ENCODE peak calls at places on chromosomes 6 and 20, in nine cellular contexts. S is CD8-positive, alpha-beta T cell; H is heart right ventricle; Q is cardiac muscle cell; K is fibroblast of lung; R is mucosa of descending colon; T is K562; Z is mammary epithelial cell; G is left ventricle myocardium inferior. C is an unnamed sample. For H3K36me3 and H3K4me1, the result is how much of the 10 kb centered on the place peaks cover.

GRCh38 chr6:139841794-139842215 is 467.4 kb upstream of the CITED2 start:
- DNase-seq in S (no peak), H (no peak), Q (no peak), K (no peak), R (peak), T (no peak), Z (no peak), G (no peak), C (no peak)

GRCh38 chr20:9928955-9929354 is 90.1 kb upstream of the PAK5 start:
- DNase-seq in S (no peak), H (no peak), Q (no peak), K (no peak), R (no peak), T (no peak), Z (peak), G (no peak), C (no peak)

GRCh38 chr6:34359438-34360158 is 32.9 kb downstream of the NUDT3 start:
- DNase-seq in S (no peak), H (no peak), Q (peak), K (peak), R (no peak), T (no peak), Z (peak), G (no peak), C (no peak)

GRCh38 chr6:122696853-122697252 is 82.7 kb upstream of the FABP7 start:
- DNase-seq in S (no peak), H (no peak), Q (no peak), K (peak), R (no peak), T (no peak), Z (peak), G (no peak), C (no peak)

GRCh38 chr6:144630857-144631256 is 345.7 kb downstream of the UTRN start:
- DNase-seq in S (no peak), H (no peak), Q (no peak), K (no peak), R (no peak), T (no peak), Z (no peak), G (no peak), C (no peak)

GRCh38 chr6:501891-502601 is 110.5 kb downstream of the IRF4 start:
- DNase-seq in S (no peak), H (no peak), Q (no peak), K (no peak), R (peak), T (no peak), Z (no peak), G (no peak), C (no peak)

GRCh38 chr20:15654208-15654649 is 919.0 kb downstream of the KIF16B start:
- DNase-seq in S (no peak), H (peak), Q (peak), K (peak), R (peak), T (peak), Z (peak), G (no peak), C (no peak)

GRCh38 chr6:118464620-118465019 is 83.5 kb upstream of the PLN start:
- DNase-seq in S (no peak), H (no peak), Q (no peak), K (peak), R (no peak), T (no peak), Z (no peak), G (no peak), C (no peak)

GRCh38 chr6:21023210-21023609 is 489.0 kb downstream of the CDKAL1 start:
- DNase-seq in S (no peak), H (no peak), Q (no peak), K (no peak), R (no peak), T (no peak), Z (peak), G (no peak), C (no peak)

GRCh38 chr20:31835977-31836852 is 9.2 kb downstream of the FOXS1 start:
- DNase-seq in S (no peak), H (peak), Q (no peak), K (peak), R (peak), T (peak), Z (peak), G (peak), C (no peak)

GRCh38 chr6:75334266-75335040 is 49.9 kb upstream of the TMEM30A start:
- DNase-seq in S (no peak), H (peak), Q (peak), K (peak), R (no peak), T (no peak), Z (peak), G (no peak), C (no peak)

GRCh38 chr20:23626040-23626620 is 11.6 kb downstream of the CST3 start:
- DNase-seq in S (no peak), H (no peak), Q (no peak), K (no peak), R (peak), T (peak), Z (peak), G (no peak), C (no peak)

GRCh38 chr6:111481836-111482235 is 1.2 kb downstream of the REV3L start:
- DNase-seq in S (no peak), H (no peak), Q (peak), K (no peak), R (no peak), T (peak), Z (peak), G (no peak), C (no peak)

GRCh38 chr20:6053776-6054688 is at the start of gene LRRN4:
- DNase-seq in S (no peak), H (no peak), Q (peak), K (peak), R (no peak), T (no peak), Z (peak), G (no peak), C (no peak)

GRCh38 chr6:111406200-111406711 is 76.8 kb downstream of the REV3L start:
- DNase-seq in S (no peak), H (no peak), Q (no peak), K (no peak), R (no peak), T (no peak), Z (no peak), G (no peak), C (no peak)

GRCh38 chr6:40356242-40356910 is 230.8 kb downstream of the LRFN2 start:
- DNase-seq in S (no peak), H (no peak), Q (no peak), K (peak), R (no peak), T (no peak), Z (peak), G (no peak), C (no peak)

GRCh38 chr6:91304506-91304905 is 717.6 kb upstream of the MAP3K7 start:
- DNase-seq in S (no peak), H (no peak), Q (no peak), K (peak), R (no peak), T (no peak), Z (no peak), G (no peak), C (no peak)

GRCh38 chr6:3795836-3796395 is 44.4 kb upstream of the PXDC1 start:
- DNase-seq in S (no peak), H (no peak), Q (no peak), K (no peak), R (no peak), T (no peak), Z (no peak), G (no peak), C (no peak)

GRCh38 chr6:15510536-15511247 is 152.1 kb downstream of the DTNBP1 start:
- DNase-seq in S (no peak), H (no peak), Q (no peak), K (no peak), R (no peak), T (no peak), Z (no peak), G (no peak), C (no peak)
- H3K36me3 ChIP-seq in S (half or more), H (half or more), Q (under half), K (under half), R (under half), T (half or more), Z (under half), G (half or more), C (under half)

DNA sequence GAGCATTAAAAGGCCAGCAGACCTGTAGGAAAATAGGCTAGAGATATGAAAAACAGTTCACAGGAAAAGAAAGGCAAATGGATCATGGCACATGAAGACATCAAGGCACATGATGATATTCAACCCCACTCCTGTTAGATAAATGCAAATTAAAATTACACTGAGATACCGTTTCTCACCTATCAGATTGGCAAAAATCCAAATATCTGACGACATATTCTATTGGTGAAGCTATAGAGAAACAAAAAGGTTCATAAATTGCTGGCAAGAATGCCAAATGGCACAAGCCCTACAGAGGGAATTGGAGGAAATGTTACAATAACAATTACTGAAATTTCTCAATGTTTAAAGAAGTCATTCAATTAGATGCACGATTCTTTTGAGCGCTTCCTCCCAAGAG is 45.3 kb upstream of the DSN1 start:
- DNase-seq in S (no peak), H (no peak), Q (no peak), K (no peak), R (no peak), T (no peak), Z (no peak), G (no peak), C (no peak)
- H3K4me1 ChIP-seq in S (under half), H (under half), Q (under half), K (under half), R (under half), T (under half), Z (under half), G (half or more), C (under half)

GRCh38 chr6:147970970-147971369 is 371.7 kb upstream of the SASH1 start:
- DNase-seq in S (no peak), H (no peak), Q (peak), K (no peak), R (peak), T (no peak), Z (peak), G (no peak), C (no peak)
- TF ChIP-seq CTCF in S (no peak), H (no peak), Q (peak), K (no peak), R (no peak), T (peak), Z (peak), G (no peak), C (no peak)

GRCh38 chr20:431012-431904 is 23.2 kb downstream of the RBCK1 start:
- DNase-seq in S (no peak), H (peak), Q (peak), K (peak), R (peak), T (peak), Z (peak), G (peak), C (no peak)
- H3K36me3 ChIP-seq in S (under half), H (half or more), Q (under half), K (under half), R (under half), T (under half), Z (under half), G (half or more), C (half or more)

GRCh38 chr6:87699576-87699975 is 2.5 kb downstream of the AKIRIN2 start:
- DNase-seq in S (no peak), H (no peak), Q (no peak), K (no peak), R (no peak), T (no peak), Z (no peak), G (no peak), C (no peak)

GRCh38 chr6:87698618-87699017 is 3.4 kb downstream of the AKIRIN2 start:
- DNase-seq in S (no peak), H (no peak), Q (no peak), K (peak), R (no peak), T (no peak), Z (no peak), G (no peak), C (no peak)

GRCh38 chr6:87700729-87701675 is 1.0 kb downstream of the AKIRIN2 start:
- DNase-seq in S (peak), H (peak), Q (peak), K (peak), R (peak), T (peak), Z (peak), G (peak), C (no peak)

GRCh38 chr6:87700351-87700728 is 1.7 kb downstream of the AKIRIN2 start:
- DNase-seq in S (no peak), H (no peak), Q (no peak), K (no peak), R (no peak), T (no peak), Z (no peak), G (no peak), C (no peak)

GRCh38 chr6:87697581-87698552 is 4.2 kb downstream of the AKIRIN2 start:
- DNase-seq in S (no peak), H (no peak), Q (no peak), K (peak), R (no peak), T (no peak), Z (peak), G (no peak), C (no peak)
- H3K4me1 ChIP-seq in S (under half), H (half or more), Q (under half), K (under half), R (under half), T (under half), Z (under half), G (half or more), C (under half)

C was measured in esophagus squamous epithelium.